ENCODE peak calls at places on chromosome 21, in four cellular contexts. U, T, V and E are unnamed samples.

GRCh38 chr21:43034098-43034497 is 41.5 kb downstream of the CBS start:
- DNase-seq in U (no peak), T (no peak), V (no peak), E (no peak)

GRCh38 chr21:45035477-45035848 is 38.9 kb upstream of the ADARB1 start:
- DNase-seq in U (no peak), T (no peak), V (no peak), E (no peak)

GRCh38 chr21:44874497-44875331 is 1.2 kb upstream of the PTTG1IP start:
- DNase-seq in U (no peak), T (no peak), V (no peak), E (no peak)

GRCh38 chr21:15010645-15011044 is 54.2 kb downstream of the NRIP1 start:
- DNase-seq in U (no peak), T (no peak), V (no peak), E (no peak)

GRCh38 chr21:29481641-29482040 is 182.9 kb downstream of the BACH1 start:
- DNase-seq in U (no peak), T (no peak), V (no peak), E (no peak)

GRCh38 chr21:25577765-25578069 is 29.6 kb downstream of the MRPL39 start:
- DNase-seq in U (no peak), T (no peak), V (no peak), E (no peak)

GRCh38 chr21:44920694-44921604 is at the start of gene ITGB2:
- DNase-seq in U (no peak), T (no peak), V (no peak), E (no peak)

GRCh38 chr21:32956257-32956656 is 69.5 kb upstream of the OLIG2 start:
- DNase-seq in U (no peak), T (no peak), V (no peak), E (no peak)

GRCh38 chr21:28482657-28483056 is 510.0 kb downstream of the LTN1 start:
- DNase-seq in U (no peak), T (no peak), V (no peak), E (no peak)

GRCh38 chr21:45454081-45454923 is 49.3 kb downstream of the COL18A1 start:
- DNase-seq in U (no peak), T (no peak), V (no peak), E (no peak)

GRCh38 chr21:20856926-20857325 is 141.3 kb upstream of the NCAM2 start:
- DNase-seq in U (no peak), T (no peak), V (no peak), E (no peak)

GRCh38 chr21:46145159-46145839 is 10.1 kb downstream of the FTCD start:
- DNase-seq in U (no peak), T (no peak), V (no peak), E (no peak)

GRCh38 chr21:38520511-38520910 is 22.2 kb upstream of the ERG start:
- DNase-seq in U (no peak), T (no peak), V (no peak), E (no peak)
- TF ChIP-seq JUND in U (no peak), T (no peak), V (no peak), E (no peak)

GRCh38 chr21:41743321-41744027 is 23.4 kb downstream of the RIPK4 start:
- DNase-seq in U (no peak), T (no peak), V (no peak), E (no peak)

GRCh38 chr21:41742073-41742875 is 24.6 kb downstream of the RIPK4 start:
- DNase-seq in U (no peak), T (no peak), V (no peak), E (no peak)

GRCh38 chr21:41740604-41741252 is 26.1 kb downstream of the RIPK4 start:
- DNase-seq in U (no peak), T (no peak), V (no peak), E (no peak)

GRCh38 chr21:41739936-41740335 is 26.9 kb downstream of the RIPK4 start:
- DNase-seq in U (no peak), T (no peak), V (no peak), E (no peak)

GRCh38 chr21:41741253-41742072 is 25.4 kb downstream of the RIPK4 start:
- DNase-seq in U (no peak), T (no peak), V (no peak), E (no peak)
- TF ChIP-seq JUND in U (no peak), T (no peak), V (no peak), E (no peak)

GRCh38 chr21:38534591-38534990 is 36.3 kb upstream of the ERG start:
- DNase-seq in U (no peak), T (no peak), V (no peak), E (no peak)

GRCh38 chr21:38527737-38528136 is 29.5 kb upstream of the ERG start:
- DNase-seq in U (no peak), T (no peak), V (no peak), E (no peak)

GRCh38 chr21:38533887-38534286 is 35.6 kb upstream of the ERG start:
- DNase-seq in U (no peak), T (no peak), V (no peak), E (no peak)

GRCh38 chr21:38531142-38531541 is 32.9 kb upstream of the ERG start:
- DNase-seq in U (no peak), T (no peak), V (no peak), E (no peak)

GRCh38 chr21:38531610-38532009 is 33.3 kb upstream of the ERG start:
- DNase-seq in U (no peak), T (peak), V (no peak), E (no peak)
- TF ChIP-seq JUND in U (no peak), T (no peak), V (no peak), E (no peak)

DNA sequence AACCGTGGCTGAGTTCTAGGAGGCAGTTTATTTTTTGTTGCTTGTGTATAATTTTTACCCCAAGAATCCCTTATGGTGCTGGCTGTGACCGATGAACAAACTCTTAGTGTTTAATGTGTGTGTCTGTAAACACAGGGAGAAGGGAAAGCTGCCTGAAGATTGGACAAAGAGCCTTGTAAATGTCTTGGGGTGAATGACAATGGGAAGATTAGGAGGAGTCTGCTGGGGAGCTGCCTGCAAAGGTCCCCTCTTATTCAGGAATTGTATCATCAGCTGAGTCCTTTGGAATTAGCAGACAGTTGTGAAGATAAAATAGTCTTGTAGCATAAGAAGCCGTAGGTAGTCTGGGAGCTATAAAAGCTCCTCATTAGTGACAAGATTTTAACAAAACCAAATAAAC is 88.4 kb downstream of the RUNX1 start:
- DNase-seq in U (no peak), T (no peak), V (no peak), E (no peak)
- TF ChIP-seq JUND in U (no peak), T (no peak), V (no peak), E (no peak)

DNA sequence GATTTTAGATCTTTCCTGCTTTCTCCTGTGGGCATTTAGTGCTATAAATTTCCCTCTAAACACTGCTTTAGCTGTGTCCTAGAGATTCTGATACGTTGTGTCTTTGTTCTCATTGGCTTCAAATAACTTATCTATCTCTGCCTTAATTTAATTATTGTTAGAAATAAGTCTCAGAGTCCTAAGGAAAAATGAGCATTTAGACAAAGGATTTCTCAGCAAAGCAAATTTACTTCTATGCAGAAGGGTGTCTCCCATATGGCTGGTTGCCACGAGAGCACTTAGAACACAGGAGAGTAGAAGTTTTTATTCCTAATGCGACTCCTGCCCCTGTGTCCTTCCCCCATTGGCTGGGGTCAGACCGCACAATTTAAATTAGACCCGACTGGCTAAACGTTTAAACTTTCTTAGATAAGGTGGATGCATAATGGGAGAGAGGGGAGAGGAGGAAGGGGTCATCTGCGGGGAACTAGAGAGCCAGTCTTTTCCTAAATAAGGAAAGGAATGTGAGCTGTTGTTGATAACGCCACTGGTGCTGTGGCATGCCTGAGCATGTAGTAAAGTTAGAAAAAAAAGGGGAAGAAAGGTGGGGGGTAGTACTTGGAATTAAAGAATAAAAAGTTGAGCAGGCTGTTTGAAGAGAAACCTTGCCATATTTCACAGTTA is 170.2 kb downstream of the DYRK1A start:
- DNase-seq in U (no peak), T (no peak), V (no peak), E (no peak)
- TF ChIP-seq JUND in U (no peak), T (no peak), V (no peak), E (no peak)

GRCh38 chr21:31780944-31781343 is 49.0 kb upstream of the SCAF4 start:
- DNase-seq in U (no peak), T (no peak), V (peak), E (peak)
- TF ChIP-seq JUND in U (no peak), T (no peak), V (no peak), E (no peak)